ENCODE peak calls at places on chromosomes 1 and 21, in nine cellular contexts. T is WERI-Rb-1; C is memory B cell; Z is CD8-positive, alpha-beta T cell; I is NCI-H526 treated with DMSO at 0.1 percent for 48 hours; P is activated T-cell treated with anti-CD3 and anti-CD28 coated beads, Interleukin-2, amount 50 U/mL, for 72 hours; W is HuH-7.5; E is iris pigment epithelial cell; Y is sigmoid colon. B is an unnamed sample.

GRCh38 chr1:230057681-230058565 is 9.1 kb upstream of the GALNT2 start:
- DNase-seq in T (no peak), C (no peak), Z (no peak), I (no peak), P (no peak), W (no peak), E (no peak), Y (no peak), B (no peak)

GRCh38 chr1:25442178-25442577 is 11.5 kb downstream of the MACO1 start:
- DNase-seq in T (no peak), C (no peak), Z (no peak), I (no peak), P (no peak), W (no peak), E (peak; percentile 45), Y (no peak), B (no peak)

GRCh38 chr1:22139817-22140216 is 3.1 kb downstream of the WNT4 start:
- DNase-seq in T (no peak), C (no peak), Z (no peak), I (no peak), P (no peak), W (no peak), E (no peak), Y (no peak), B (no peak)

GRCh38 chr1:232553050-232553754 is 76.7 kb downstream of the SIPA1L2 start:
- DNase-seq in T (no peak), C (no peak), Z (no peak), I (no peak), P (no peak), W (no peak), E (peak; percentile 40), Y (peak; percentile 85), B (no peak)

GRCh38 chr1:38119000-38119399 is 72.4 kb upstream of the POU3F1 start:
- DNase-seq in T (peak; percentile 30), C (no peak), Z (no peak), I (no peak), P (no peak), W (no peak), E (no peak), Y (no peak), B (no peak)

GRCh38 chr1:89989791-89990190 is 5.1 kb upstream of the ZNF326 start:
- DNase-seq in T (peak; percentile 46), C (no peak), Z (no peak), I (no peak), P (no peak), W (no peak), E (no peak), Y (no peak), B (no peak)

GRCh38 chr1:226626577-226626956 is 78.0 kb downstream of the STUM start:
- DNase-seq in T (peak; percentile 48), C (peak; percentile 80), Z (peak; percentile 78), I (no peak), P (peak; percentile 89), W (peak; percentile 60), E (peak; percentile 68), Y (peak; percentile 94), B (peak; percentile 49)

GRCh38 chr1:22932803-22933470 is 39.7 kb downstream of the LACTBL1 start:
- DNase-seq in T (no peak), C (no peak), Z (no peak), I (no peak), P (no peak), W (no peak), E (no peak), Y (peak; percentile 29), B (no peak)

GRCh38 chr21:33127154-33127893 is 57.4 kb downstream of the OLIG1 start:
- DNase-seq in T (peak; percentile 93), C (no peak), Z (peak; percentile 64), I (peak; percentile 59), P (peak; percentile 76), W (peak; percentile 46), E (peak; percentile 63), Y (no peak), B (peak; percentile 62)

GRCh38 chr1:41653574-41653973 is 169.1 kb upstream of the EDN2 start:
- DNase-seq in T (peak; percentile 47), C (no peak), Z (no peak), I (no peak), P (no peak), W (no peak), E (no peak), Y (no peak), B (no peak)

GRCh38 chr1:245717611-245718010 is 562.8 kb downstream of the KIF26B start:
- DNase-seq in T (no peak), C (no peak), Z (no peak), I (no peak), P (no peak), W (no peak), E (peak; percentile 11), Y (no peak), B (no peak)

GRCh38 chr1:8540971-8541370 is 223.1 kb downstream of the SLC45A1 start:
- DNase-seq in T (no peak), C (no peak), Z (no peak), I (no peak), P (no peak), W (no peak), E (no peak), Y (no peak), B (no peak)

GRCh38 chr1:231318568-231318967 is 19.1 kb downstream of the EXOC8 start:
- DNase-seq in T (peak; percentile 3), C (no peak), Z (no peak), I (no peak), P (no peak), W (no peak), E (no peak), Y (no peak), B (no peak)